ENCODE peak calls at places on chromosomes 16 and 17, in nine cellular contexts. C, F, N, O, E, M, Q, H and X are unnamed samples.

GRCh38 chr16:85008267-85008666 is 3.1 kb downstream of the ZDHHC7 start:
- DNase-seq in C (no peak), F (no peak), N (no peak), O (no peak), E (no peak), M (no peak), Q (no peak), H (no peak), X (no peak)

GRCh38 chr16:68486671-68487495 is 38.6 kb upstream of the SMPD3 start:
- DNase-seq in C (no peak), F (no peak), N (no peak), O (no peak), E (no peak), M (no peak), Q (no peak), H (no peak), X (no peak)

GRCh38 chr16:85566502-85567100 is 46.5 kb upstream of the GSE1 start:
- DNase-seq in C (no peak), F (no peak), N (no peak), O (no peak), E (no peak), M (no peak), Q (peak), H (no peak), X (peak)

GRCh38 chr16:11014159-11014558 is 69.8 kb downstream of the CLEC16A start:
- DNase-seq in C (no peak), F (no peak), N (no peak), O (peak), E (no peak), M (no peak), Q (no peak), H (no peak), X (no peak)

GRCh38 chr16:20969386-20969785 is 68.8 kb downstream of the LYRM1 start:
- DNase-seq in C (no peak), F (no peak), N (no peak), O (no peak), E (no peak), M (no peak), Q (no peak), H (no peak), X (no peak)

GRCh38 chr17:59633658-59634359 is 14.1 kb downstream of the CLTC start:
- DNase-seq in C (no peak), F (no peak), N (no peak), O (no peak), E (no peak), M (no peak), Q (no peak), H (no peak), X (no peak)

GRCh38 chr17:32007463-32008298 is 498 bp downstream of the LRRC37B start:
- DNase-seq in C (no peak), F (peak), N (peak), O (peak), E (no peak), M (peak), Q (peak), H (no peak), X (no peak)

GRCh38 chr16:49889725-49890397 is 33.9 kb upstream of the ZNF423 start:
- DNase-seq in C (no peak), F (peak), N (no peak), O (peak), E (no peak), M (no peak), Q (no peak), H (no peak), X (no peak)

GRCh38 chr16:19393226-19394074 is 24.2 kb upstream of the TMC5 start:
- DNase-seq in C (no peak), F (peak), N (no peak), O (peak), E (no peak), M (no peak), Q (no peak), H (peak), X (no peak)

GRCh38 chr16:49672753-49673152 is 183.2 kb downstream of the ZNF423 start:
- DNase-seq in C (no peak), F (no peak), N (no peak), O (no peak), E (no peak), M (no peak), Q (no peak), H (no peak), X (no peak)

GRCh38 chr17:65627892-65628622 is 66.6 kb upstream of the AXIN2 start:
- DNase-seq in C (no peak), F (peak), N (no peak), O (peak), E (no peak), M (no peak), Q (no peak), H (peak), X (peak)

GRCh38 chr16:67269766-67270165 is 9.6 kb upstream of the PLEKHG4 start:
- DNase-seq in C (no peak), F (peak), N (no peak), O (peak), E (no peak), M (no peak), Q (no peak), H (peak), X (no peak)

GRCh38 chr16:73831197-73831596 is 465.4 kb upstream of the PSMD7 start:
- DNase-seq in C (no peak), F (no peak), N (no peak), O (no peak), E (no peak), M (no peak), Q (no peak), H (no peak), X (no peak)

GRCh38 chr16:5510819-5511370 is 413.3 kb upstream of the EEF2KMT start:
- DNase-seq in C (no peak), F (no peak), N (no peak), O (no peak), E (no peak), M (no peak), Q (no peak), H (peak), X (no peak)

GRCh38 chr17:49913226-49914095 is 55.5 kb upstream of the DLX4 start:
- DNase-seq in C (no peak), F (peak), N (no peak), O (peak), E (no peak), M (no peak), Q (no peak), H (peak), X (no peak)

GRCh38 chr17:6940186-6940649 is 55.6 kb upstream of the ALOX12 start:
- DNase-seq in C (no peak), F (peak), N (no peak), O (no peak), E (no peak), M (no peak), Q (no peak), H (no peak), X (no peak)

GRCh38 chr17:4950075-4950756 is 703 bp upstream of the ENO3 start:
- DNase-seq in C (no peak), F (no peak), N (no peak), O (no peak), E (peak), M (peak), Q (no peak), H (no peak), X (peak)

GRCh38 chr16:69089091-69089912 is 16.2 kb upstream of the HAS3 start:
- DNase-seq in C (no peak), F (no peak), N (no peak), O (no peak), E (no peak), M (no peak), Q (no peak), H (no peak), X (no peak)

GRCh38 chr16:84195201-84196093 is 4.5 kb downstream of the ADAD2 start:
- DNase-seq in C (no peak), F (no peak), N (no peak), O (no peak), E (no peak), M (no peak), Q (no peak), H (no peak), X (no peak)

GRCh38 chr17:49746791-49747490 is 17.0 kb downstream of the FAM117A start:
- DNase-seq in C (no peak), F (no peak), N (peak), O (no peak), E (no peak), M (no peak), Q (no peak), H (no peak), X (no peak)

GRCh38 chr16:58116529-58116928 is 12.7 kb downstream of the CFAP20 start:
- DNase-seq in C (no peak), F (no peak), N (no peak), O (no peak), E (no peak), M (no peak), Q (no peak), H (no peak), X (no peak)

GRCh38 chr17:47949197-47949759 is 7.9 kb downstream of the PNPO start:
- DNase-seq in C (peak), F (peak), N (peak), O (peak), E (peak), M (peak), Q (peak), H (peak), X (peak)

GRCh38 chr17:37405955-37406634 is 541 bp downstream of the ACACA start:
- DNase-seq in C (no peak), F (peak), N (no peak), O (peak), E (no peak), M (no peak), Q (no peak), H (no peak), X (no peak)

GRCh38 chr17:74063439-74063838 is 140.0 kb upstream of the RPL38 start:
- DNase-seq in C (no peak), F (no peak), N (no peak), O (no peak), E (no peak), M (no peak), Q (no peak), H (no peak), X (no peak)

GRCh38 chr17:61448042-61448441 is 4.2 kb upstream of the TBX4 start:
- DNase-seq in C (no peak), F (no peak), N (no peak), O (no peak), E (no peak), M (no peak), Q (no peak), H (no peak), X (no peak)

GRCh38 chr16:46693598-46693997 is 4.1 kb downstream of the ORC6 start:
- DNase-seq in C (no peak), F (no peak), N (no peak), O (no peak), E (no peak), M (no peak), Q (no peak), H (no peak), X (no peak)

GRCh38 chr17:39769974-39770587 is 32.3 kb downstream of the GRB7 start:
- DNase-seq in C (no peak), F (peak), N (peak), O (no peak), E (no peak), M (no peak), Q (no peak), H (peak), X (no peak)

GRCh38 chr16:72291121-72291520 is 119.2 kb upstream of the PMFBP1 start:
- DNase-seq in C (no peak), F (peak), N (no peak), O (peak), E (no peak), M (no peak), Q (no peak), H (peak), X (no peak)

GRCh38 chr17:81534157-81535006 is 6.2 kb downstream of the FSCN2 start:
- DNase-seq in C (no peak), F (no peak), N (no peak), O (no peak), E (no peak), M (no peak), Q (no peak), H (no peak), X (no peak)

GRCh38 chr17:55699178-55699865 is 23.3 kb downstream of the TMEM100 start:
- DNase-seq in C (no peak), F (no peak), N (no peak), O (no peak), E (no peak), M (no peak), Q (no peak), H (no peak), X (no peak)

GRCh38 chr17:40447148-40447644 is 3.9 kb downstream of the IGFBP4 start:
- DNase-seq in C (no peak), F (peak), N (no peak), O (peak), E (no peak), M (no peak), Q (no peak), H (no peak), X (no peak)

GRCh38 chr17:59651346-59651745 is 31.7 kb downstream of the CLTC start:
- DNase-seq in C (no peak), F (no peak), N (no peak), O (peak), E (no peak), M (no peak), Q (no peak), H (peak), X (no peak)

GRCh38 chr17:72512649-72513556 is 392.1 kb downstream of the SOX9 start:
- DNase-seq in C (no peak), F (no peak), N (no peak), O (no peak), E (no peak), M (no peak), Q (no peak), H (no peak), X (no peak)

GRCh38 chr17:301681-302299 is 50.8 kb downstream of the RPH3AL start:
- DNase-seq in C (no peak), F (peak), N (no peak), O (peak), E (peak), M (no peak), Q (no peak), H (no peak), X (no peak)

GRCh38 chr17:63950940-63951907 is 19.1 kb upstream of the CD79B start:
- DNase-seq in C (no peak), F (no peak), N (peak), O (no peak), E (no peak), M (peak), Q (no peak), H (no peak), X (no peak)
- TF ChIP-seq CTCF in C (peak), F (peak), N (peak), O (peak), E (peak), M (no peak), Q (peak), H (peak), X (peak)

DNA sequence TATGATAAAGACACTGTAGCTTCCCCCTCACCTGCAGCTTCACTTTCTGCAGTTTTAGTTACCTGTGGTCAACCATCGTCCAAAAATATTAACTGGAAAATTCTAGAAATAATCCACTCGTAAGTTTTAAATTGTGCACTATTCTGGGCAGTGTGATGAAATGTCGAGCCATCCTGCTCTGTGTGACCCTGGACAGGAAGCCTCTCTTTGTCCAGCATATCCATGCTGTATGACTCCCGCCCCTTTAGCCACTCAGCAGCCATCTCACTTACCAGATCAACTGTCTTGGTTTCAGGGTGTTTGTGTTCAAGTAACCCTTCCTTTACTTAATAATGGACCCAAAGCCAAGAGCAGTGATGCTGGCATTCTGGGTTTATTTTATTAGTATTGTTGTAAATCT is 56.1 kb downstream of the SIAH1 start:
- DNase-seq in C (no peak), F (no peak), N (no peak), O (no peak), E (no peak), M (no peak), Q (no peak), H (no peak), X (no peak)
- TF ChIP-seq CTCF in C (no peak), F (no peak), N (no peak), O (no peak), E (no peak), M (no peak), Q (no peak), H (no peak), X (no peak)

DNA sequence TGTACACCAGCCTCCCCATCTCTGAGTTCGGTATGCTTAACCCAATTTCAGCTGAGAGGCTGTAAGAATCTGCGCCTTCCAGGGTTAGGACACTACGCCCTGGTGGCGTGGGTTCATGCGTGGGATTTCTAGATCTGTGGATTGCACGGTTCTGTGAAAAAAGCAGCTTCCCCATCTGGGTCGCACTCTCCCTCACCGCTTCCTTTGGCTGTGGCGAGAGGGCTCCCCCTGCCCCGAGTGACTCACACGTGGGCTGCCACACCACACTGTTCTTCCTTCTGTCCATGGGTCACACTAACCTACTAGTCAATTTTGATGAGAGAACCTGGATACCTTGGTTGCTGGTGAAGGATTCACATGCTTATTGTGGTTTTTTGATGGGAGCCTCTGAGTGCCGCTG is 256.0 kb upstream of the MAF start:
- DNase-seq in C (no peak), F (no peak), N (no peak), O (no peak), E (no peak), M (no peak), Q (no peak), H (no peak), X (no peak)
- TF ChIP-seq CTCF in C (no peak), F (no peak), N (no peak), O (no peak), E (no peak), M (no peak), Q (no peak), H (no peak), X (no peak)

DNA sequence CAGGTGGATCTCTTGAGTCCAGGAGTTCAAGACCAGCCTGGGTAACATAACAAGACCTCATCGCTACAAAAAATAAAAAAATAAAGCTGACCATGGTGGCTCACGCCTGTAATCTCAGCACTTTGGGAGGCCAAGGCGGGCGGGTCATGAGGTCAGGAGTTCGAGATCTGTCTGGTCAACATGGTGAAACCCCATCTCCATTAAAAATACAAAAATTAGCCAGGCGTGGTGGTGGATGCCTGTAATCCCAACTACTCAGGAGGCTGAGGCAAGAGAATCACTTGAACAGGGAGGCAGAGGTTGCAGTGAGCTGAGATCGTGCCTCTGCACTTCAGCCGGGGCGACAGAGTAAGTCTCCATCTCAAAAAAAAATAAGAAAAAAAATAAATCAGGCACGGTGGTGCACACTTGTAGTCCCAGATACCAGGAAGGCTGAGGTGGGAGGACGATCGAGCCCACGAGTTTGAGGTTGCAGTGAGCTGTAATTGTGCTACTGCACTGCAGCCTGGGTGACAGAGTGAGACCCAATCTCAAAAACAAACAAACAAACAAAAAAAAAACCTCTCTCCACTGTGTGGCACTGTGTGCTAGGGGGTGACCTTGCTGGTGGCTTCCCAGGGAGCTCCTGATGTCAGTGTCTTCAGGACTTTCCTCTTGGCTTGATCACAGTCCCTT is 19.8 kb upstream of the MAPK3 start:
- DNase-seq in C (no peak), F (no peak), N (peak), O (no peak), E (no peak), M (no peak), Q (no peak), H (no peak), X (no peak)
- TF ChIP-seq CTCF in C (no peak), F (no peak), N (peak), O (no peak), E (no peak), M (no peak), Q (no peak), H (no peak), X (no peak)

DNA sequence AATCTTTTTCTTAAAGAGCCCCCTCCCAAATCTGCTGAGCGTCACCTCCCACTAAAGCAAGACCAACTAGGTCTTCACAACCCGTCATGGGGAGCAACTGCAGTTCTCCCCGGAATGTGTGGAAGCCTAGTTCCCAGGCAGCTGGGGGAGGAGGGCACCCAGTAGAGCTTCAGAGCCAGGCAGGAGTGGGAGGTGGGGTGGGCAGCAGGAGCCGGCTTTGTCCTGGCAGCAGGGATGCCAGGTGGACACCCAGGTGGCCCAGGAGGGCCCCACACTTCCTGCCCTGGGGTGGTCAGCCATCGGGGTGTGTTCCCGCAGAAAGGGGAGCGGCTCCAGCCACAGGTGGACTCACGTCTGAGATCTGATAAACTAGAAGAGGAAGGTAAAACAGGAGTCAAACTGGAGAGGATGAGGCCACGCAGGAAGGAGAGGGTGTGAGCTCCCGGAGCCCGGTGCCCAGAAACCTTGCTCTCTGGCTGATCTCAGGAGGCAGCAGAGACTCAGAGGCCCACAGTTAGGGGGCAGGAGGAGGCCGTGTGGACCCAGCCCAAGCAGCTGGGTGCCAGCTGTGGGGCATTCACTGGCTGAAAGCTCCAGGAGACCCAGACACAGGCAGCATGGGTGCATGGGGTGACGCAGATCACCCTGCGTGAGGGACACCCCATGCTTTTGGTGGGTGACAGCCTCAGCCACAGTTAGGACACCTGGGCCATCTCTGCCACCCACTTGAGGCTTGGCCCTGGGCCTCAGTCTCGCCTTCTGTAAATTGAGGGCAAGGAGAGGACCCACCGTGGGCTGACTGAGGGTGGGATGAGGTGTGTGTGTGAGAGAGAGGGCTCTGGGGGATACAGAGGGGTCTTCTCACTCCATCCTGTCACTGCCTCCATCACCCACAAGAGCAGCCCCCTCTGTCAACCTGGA is 260.8 kb upstream of the TNRC6C start:
- DNase-seq in C (no peak), F (no peak), N (no peak), O (no peak), E (no peak), M (no peak), Q (no peak), H (no peak), X (no peak)
- TF ChIP-seq CTCF in C (no peak), F (no peak), N (no peak), O (no peak), E (no peak), M (no peak), Q (no peak), H (no peak), X (no peak)